ENCODE peak calls at places on chromosomes 5 and 9, in nine cellular contexts. One of them, this sample, is unnamed.

GRCh38 chr9:114123031-114123977 is 24.2 kb upstream of the KIF12 start:
- DNase-seq in endothelial cell of umbilical vein: no peak
- DNase-seq in PC-3: no peak
- DNase-seq in A673: no peak
- DNase-seq in fibroblast of lung: no peak
- DNase-seq in esophagus muscularis mucosa: no peak
- DNase-seq in transverse colon: no peak
- DNase-seq in neural progenitor cell: no peak
- DNase-seq in left ventricle myocardium inferior: no peak
- DNase-seq in this sample: peak; percentile 37

GRCh38 chr9:86452194-86452828 is 98.1 kb upstream of the TUT7 start:
- DNase-seq in neural progenitor cell: no peak
- DNase-seq in A673: no peak
- DNase-seq in esophagus muscularis mucosa: no peak
- DNase-seq in endothelial cell of umbilical vein: no peak
- DNase-seq in PC-3: no peak
- DNase-seq in fibroblast of lung: no peak
- DNase-seq in left ventricle myocardium inferior: no peak
- DNase-seq in transverse colon: no peak
- DNase-seq in this sample: no peak

GRCh38 chr5:59760798-59761348 is 132.7 kb downstream of the PDE4D start:
- DNase-seq in left ventricle myocardium inferior: no peak
- DNase-seq in neural progenitor cell: no peak
- DNase-seq in esophagus muscularis mucosa: no peak
- DNase-seq in endothelial cell of umbilical vein: peak; percentile 88
- DNase-seq in PC-3: peak; percentile 60
- DNase-seq in fibroblast of lung: peak; percentile 75
- DNase-seq in A673: peak; percentile 54
- DNase-seq in transverse colon: no peak
- DNase-seq in this sample: no peak

GRCh38 chr9:137352511-137353222 is 50.6 kb upstream of the NRARP start:
- DNase-seq in PC-3: no peak
- DNase-seq in esophagus muscularis mucosa: no peak
- DNase-seq in A673: no peak
- DNase-seq in transverse colon: no peak
- DNase-seq in neural progenitor cell: no peak
- DNase-seq in fibroblast of lung: no peak
- DNase-seq in endothelial cell of umbilical vein: no peak
- DNase-seq in left ventricle myocardium inferior: no peak
- DNase-seq in this sample: peak; percentile 20

GRCh38 chr5:91378683-91379601 is 4.2 kb downstream of the ARRDC3 start:
- DNase-seq in PC-3: peak; percentile 14
- DNase-seq in A673: peak; percentile 28
- DNase-seq in transverse colon: no peak
- DNase-seq in fibroblast of lung: no peak
- DNase-seq in left ventricle myocardium inferior: no peak
- DNase-seq in neural progenitor cell: no peak
- DNase-seq in esophagus muscularis mucosa: no peak
- DNase-seq in endothelial cell of umbilical vein: peak; percentile 44
- DNase-seq in this sample: no peak

GRCh38 chr5:150384701-150385100 is 27.2 kb downstream of the TCOF1 start:
- DNase-seq in fibroblast of lung: no peak
- DNase-seq in A673: no peak
- DNase-seq in left ventricle myocardium inferior: no peak
- DNase-seq in PC-3: no peak
- DNase-seq in transverse colon: no peak
- DNase-seq in neural progenitor cell: no peak
- DNase-seq in endothelial cell of umbilical vein: no peak
- DNase-seq in esophagus muscularis mucosa: no peak
- DNase-seq in this sample: no peak

GRCh38 chr5:93886917-93887361 is 145.5 kb upstream of the POU5F2 start:
- DNase-seq in esophagus muscularis mucosa: no peak
- DNase-seq in neural progenitor cell: no peak
- DNase-seq in endothelial cell of umbilical vein: peak; percentile 23
- DNase-seq in transverse colon: no peak
- DNase-seq in A673: no peak
- DNase-seq in PC-3: no peak
- DNase-seq in fibroblast of lung: no peak
- DNase-seq in left ventricle myocardium inferior: no peak
- DNase-seq in this sample: no peak

GRCh38 chr5:1356873-1357787 is 12.2 kb upstream of the CLPTM1L start:
- DNase-seq in fibroblast of lung: no peak
- DNase-seq in neural progenitor cell: no peak
- DNase-seq in A673: no peak
- DNase-seq in transverse colon: no peak
- DNase-seq in endothelial cell of umbilical vein: no peak
- DNase-seq in PC-3: no peak
- DNase-seq in esophagus muscularis mucosa: no peak
- DNase-seq in left ventricle myocardium inferior: no peak
- DNase-seq in this sample: no peak

GRCh38 chr9:4108708-4109444 is 191.0 kb downstream of the GLIS3 start:
- DNase-seq in A673: no peak
- DNase-seq in neural progenitor cell: peak; percentile 30
- DNase-seq in left ventricle myocardium inferior: peak; percentile 25
- DNase-seq in PC-3: no peak
- DNase-seq in endothelial cell of umbilical vein: no peak
- DNase-seq in esophagus muscularis mucosa: no peak
- DNase-seq in transverse colon: no peak
- DNase-seq in fibroblast of lung: no peak
- DNase-seq in this sample: no peak

GRCh38 chr9:111803924-111804323 is 9.2 kb upstream of the SHOC1 start:
- DNase-seq in fibroblast of lung: no peak
- DNase-seq in left ventricle myocardium inferior: no peak
- DNase-seq in endothelial cell of umbilical vein: no peak
- DNase-seq in neural progenitor cell: no peak
- DNase-seq in A673: no peak
- DNase-seq in transverse colon: no peak
- DNase-seq in PC-3: no peak
- DNase-seq in esophagus muscularis mucosa: no peak
- DNase-seq in this sample: no peak

GRCh38 chr9:103837940-103838339 is 256.2 kb upstream of the SMC2 start:
- DNase-seq in A673: no peak
- DNase-seq in esophagus muscularis mucosa: no peak
- DNase-seq in PC-3: no peak
- DNase-seq in fibroblast of lung: no peak
- DNase-seq in neural progenitor cell: peak; percentile 64
- DNase-seq in left ventricle myocardium inferior: no peak
- DNase-seq in transverse colon: no peak
- DNase-seq in endothelial cell of umbilical vein: no peak
- DNase-seq in this sample: peak; percentile 52

GRCh38 chr9:83992407-83992806 is 11.8 kb downstream of the RMI1 start:
- DNase-seq in neural progenitor cell: no peak
- DNase-seq in left ventricle myocardium inferior: no peak
- DNase-seq in A673: no peak
- DNase-seq in endothelial cell of umbilical vein: no peak
- DNase-seq in PC-3: peak; percentile 64
- DNase-seq in esophagus muscularis mucosa: no peak
- DNase-seq in fibroblast of lung: peak; percentile 7
- DNase-seq in transverse colon: no peak
- DNase-seq in this sample: no peak

DNA sequence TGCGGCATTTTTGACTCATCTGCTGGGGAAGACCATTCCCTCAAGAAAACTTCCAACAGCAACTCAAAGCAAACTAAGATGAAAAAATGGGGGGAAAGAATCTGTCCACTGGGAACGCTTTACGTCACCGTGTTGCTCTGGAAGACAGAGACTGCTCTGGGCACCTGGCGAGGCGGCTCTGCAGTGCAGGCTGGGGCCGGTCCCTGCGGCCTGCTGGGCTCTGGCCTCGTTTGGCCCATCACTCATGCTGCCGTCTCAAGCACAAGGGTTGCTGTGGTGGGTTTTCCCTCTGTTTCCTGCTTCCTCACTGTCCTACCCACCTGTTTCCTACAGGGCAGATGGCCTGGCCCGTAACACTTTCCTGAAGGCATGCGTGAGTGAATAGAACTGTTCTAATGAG is 92.9 kb upstream of the OTULINL start:
- DNase-seq in fibroblast of lung: no peak
- DNase-seq in esophagus muscularis mucosa: no peak
- DNase-seq in left ventricle myocardium inferior: no peak
- DNase-seq in A673: no peak
- DNase-seq in endothelial cell of umbilical vein: no peak
- DNase-seq in transverse colon: no peak
- DNase-seq in neural progenitor cell: no peak
- DNase-seq in PC-3: no peak
- DNase-seq in this sample: peak; percentile 32
- H3K36me3 ChIP-seq in fibroblast of lung: peaks cover 50% of the 10 kb centered on the region
- H3K36me3 ChIP-seq in esophagus muscularis mucosa: peaks cover 70% of the 10 kb centered on the region
- H3K36me3 ChIP-seq in left ventricle myocardium inferior: peaks cover 98% of the 10 kb centered on the region
- H3K36me3 ChIP-seq in A673: peaks cover 29% of the 10 kb centered on the region
- H3K36me3 ChIP-seq in endothelial cell of umbilical vein: peaks cover 18% of the 10 kb centered on the region
- H3K36me3 ChIP-seq in transverse colon: no peaks in the 10 kb centered on the region
- H3K36me3 ChIP-seq in neural progenitor cell: no peaks in the 10 kb centered on the region
- H3K36me3 ChIP-seq in PC-3: peaks cover 72% of the 10 kb centered on the region
- H3K36me3 ChIP-seq in this sample: peaks cover 45% of the 10 kb centered on the region

GRCh38 chr5:157563373-157564148 is 12.0 kb downstream of the ADAM19 start:
- DNase-seq in PC-3: peak; percentile 77
- DNase-seq in esophagus muscularis mucosa: no peak
- DNase-seq in neural progenitor cell: no peak
- DNase-seq in transverse colon: no peak
- DNase-seq in fibroblast of lung: peak; percentile 99
- DNase-seq in left ventricle myocardium inferior: no peak
- DNase-seq in endothelial cell of umbilical vein: peak; percentile 52
- DNase-seq in A673: no peak
- DNase-seq in this sample: peak; percentile 32

GRCh38 chr5:157560560-157560959 is 15.0 kb downstream of the ADAM19 start:
- DNase-seq in left ventricle myocardium inferior: no peak
- DNase-seq in fibroblast of lung: no peak
- DNase-seq in PC-3: no peak
- DNase-seq in transverse colon: no peak
- DNase-seq in esophagus muscularis mucosa: no peak
- DNase-seq in A673: no peak
- DNase-seq in endothelial cell of umbilical vein: no peak
- DNase-seq in neural progenitor cell: no peak
- DNase-seq in this sample: peak; percentile 2

GRCh38 chr5:157564149-157564711 is 11.3 kb downstream of the ADAM19 start:
- DNase-seq in PC-3: no peak
- DNase-seq in endothelial cell of umbilical vein: peak; percentile 90
- DNase-seq in A673: no peak
- DNase-seq in fibroblast of lung: peak; percentile 59
- DNase-seq in transverse colon: no peak
- DNase-seq in neural progenitor cell: no peak
- DNase-seq in left ventricle myocardium inferior: no peak
- DNase-seq in esophagus muscularis mucosa: no peak
- DNase-seq in this sample: peak; percentile 31

GRCh38 chr5:157561105-157561504 is 14.5 kb downstream of the ADAM19 start:
- DNase-seq in neural progenitor cell: no peak
- DNase-seq in transverse colon: no peak
- DNase-seq in A673: no peak
- DNase-seq in PC-3: no peak
- DNase-seq in left ventricle myocardium inferior: no peak
- DNase-seq in fibroblast of lung: peak; percentile 82
- DNase-seq in endothelial cell of umbilical vein: no peak
- DNase-seq in esophagus muscularis mucosa: no peak
- DNase-seq in this sample: no peak

DNA sequence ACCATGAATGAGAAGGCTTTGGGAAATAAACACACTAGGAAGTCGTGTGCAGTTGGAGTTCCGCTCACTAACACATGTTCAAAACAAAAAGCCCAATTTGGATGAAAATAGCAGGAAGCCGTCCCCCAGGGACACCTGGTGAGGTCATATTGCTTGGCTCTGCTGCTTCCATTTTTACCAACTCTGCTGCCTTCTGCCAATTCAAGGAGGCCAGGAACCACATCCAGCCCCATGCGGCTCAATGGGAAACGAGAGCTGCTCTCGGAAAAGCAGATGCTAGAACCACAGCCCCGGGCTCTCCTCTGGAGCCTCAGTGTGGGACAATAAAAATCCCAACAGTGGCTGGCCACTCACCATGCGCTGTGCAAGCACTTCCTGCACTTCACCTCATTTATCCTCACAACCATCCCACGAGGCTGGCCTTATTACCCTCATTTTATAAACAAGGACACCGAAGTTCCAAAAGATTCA is 13.4 kb downstream of the ADAM19 start:
- DNase-seq in left ventricle myocardium inferior: peak; percentile 84
- DNase-seq in esophagus muscularis mucosa: no peak
- DNase-seq in endothelial cell of umbilical vein: no peak
- DNase-seq in PC-3: no peak
- DNase-seq in A673: no peak
- DNase-seq in neural progenitor cell: no peak
- DNase-seq in fibroblast of lung: peak; percentile 59
- DNase-seq in transverse colon: no peak
- DNase-seq in this sample: peak; percentile 49
- H3K4me1 ChIP-seq in left ventricle myocardium inferior: peaks cover 70% of the 10 kb centered on the region
- H3K4me1 ChIP-seq in esophagus muscularis mucosa: peaks cover 95% of the 10 kb centered on the region
- H3K4me1 ChIP-seq in endothelial cell of umbilical vein: peaks cover 21% of the 10 kb centered on the region
- H3K4me1 ChIP-seq in PC-3: peaks cover 50% of the 10 kb centered on the region
- H3K4me1 ChIP-seq in A673: no peaks in the 10 kb centered on the region
- H3K4me1 ChIP-seq in neural progenitor cell: peaks cover 30% of the 10 kb centered on the region
- H3K4me1 ChIP-seq in fibroblast of lung: peaks cover 57% of the 10 kb centered on the region
- H3K4me1 ChIP-seq in transverse colon: peaks cover 26% of the 10 kb centered on the region
- H3K4me1 ChIP-seq in this sample: peaks cover 24% of the 10 kb centered on the region

DNA sequence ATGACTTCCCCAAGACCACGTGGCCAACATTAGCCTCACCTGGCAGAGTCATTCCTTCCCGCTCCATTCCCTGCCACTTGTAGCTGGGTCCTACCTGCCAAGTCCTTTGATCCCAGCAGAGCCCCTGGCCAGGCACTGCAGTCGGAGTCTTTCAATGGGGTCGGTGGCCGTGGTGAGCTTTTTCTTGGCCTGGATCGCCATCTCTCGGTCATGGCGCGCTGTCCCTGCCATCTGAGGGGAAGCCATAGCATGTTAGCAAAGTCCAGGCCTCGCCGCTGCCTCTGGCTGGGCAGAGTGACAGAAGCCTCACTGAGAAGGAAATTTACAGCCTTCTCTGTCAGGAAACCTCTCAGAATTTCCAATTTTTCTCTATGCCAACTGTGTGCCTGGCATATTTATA is 17.5 kb downstream of the CAPSL start:
- DNase-seq in transverse colon: no peak
- DNase-seq in neural progenitor cell: peak; percentile 48
- DNase-seq in PC-3: no peak
- DNase-seq in left ventricle myocardium inferior: no peak
- DNase-seq in A673: peak; percentile 21
- DNase-seq in esophagus muscularis mucosa: no peak
- DNase-seq in endothelial cell of umbilical vein: no peak
- DNase-seq in fibroblast of lung: no peak
- DNase-seq in this sample: peak; percentile 88
- TF ChIP-seq CTCF in transverse colon: no peak
- TF ChIP-seq CTCF in neural progenitor cell: peak; percentile 50
- TF ChIP-seq CTCF in PC-3: no peak
- TF ChIP-seq CTCF in left ventricle myocardium inferior: no peak
- TF ChIP-seq CTCF in A673: peak; percentile 47
- TF ChIP-seq CTCF in esophagus muscularis mucosa: no peak
- TF ChIP-seq CTCF in endothelial cell of umbilical vein: peak; percentile 8
- TF ChIP-seq CTCF in fibroblast of lung: peak; percentile 9
- TF ChIP-seq CTCF in this sample: peak; percentile 83

DNA sequence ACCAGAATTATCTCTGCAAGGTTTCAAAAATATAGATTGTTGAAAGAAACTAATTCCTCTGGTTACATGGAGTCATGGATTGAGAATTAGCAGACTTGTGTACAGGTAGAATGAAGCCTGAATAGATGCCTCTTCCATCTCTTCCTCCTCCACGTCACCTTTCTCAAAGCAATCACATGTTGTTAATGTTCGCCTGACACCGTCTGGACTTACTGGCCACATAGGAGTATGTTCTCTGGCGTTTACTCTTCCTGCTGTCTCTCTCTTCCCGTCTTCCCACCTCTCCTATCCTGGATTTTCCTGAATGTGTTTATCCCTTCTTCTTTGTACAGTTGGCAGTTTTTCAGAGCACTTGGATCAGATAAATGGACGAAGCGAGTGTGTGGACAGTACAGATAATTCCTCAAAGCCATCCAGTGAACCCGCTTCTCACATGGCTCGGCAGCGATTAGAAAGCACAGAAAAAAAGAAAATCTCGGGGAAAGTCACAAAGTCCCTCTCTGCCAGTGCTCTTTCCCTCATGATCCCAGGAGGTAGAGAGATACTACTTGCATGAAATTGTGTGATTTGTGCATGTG is 47.5 kb downstream of the CD180 start:
- DNase-seq in A673: no peak
- DNase-seq in esophagus muscularis mucosa: no peak
- DNase-seq in left ventricle myocardium inferior: no peak
- DNase-seq in transverse colon: no peak
- DNase-seq in endothelial cell of umbilical vein: no peak
- DNase-seq in fibroblast of lung: no peak
- DNase-seq in PC-3: no peak
- DNase-seq in neural progenitor cell: no peak
- DNase-seq in this sample: no peak
- H3K36me3 ChIP-seq in A673: no peaks in the 10 kb centered on the region
- H3K36me3 ChIP-seq in esophagus muscularis mucosa: peaks cover 22% of the 10 kb centered on the region
- H3K36me3 ChIP-seq in left ventricle myocardium inferior: peaks cover 87% of the 10 kb centered on the region
- H3K36me3 ChIP-seq in transverse colon: no peaks in the 10 kb centered on the region
- H3K36me3 ChIP-seq in endothelial cell of umbilical vein: peaks cover 25% of the 10 kb centered on the region
- H3K36me3 ChIP-seq in fibroblast of lung: peaks cover 2% of the 10 kb centered on the region
- H3K36me3 ChIP-seq in PC-3: peaks cover 6% of the 10 kb centered on the region
- H3K36me3 ChIP-seq in neural progenitor cell: no peaks in the 10 kb centered on the region
- H3K36me3 ChIP-seq in this sample: peaks cover 23% of the 10 kb centered on the region

This sample was measured in endodermal cell.